ENCODE peak calls at places on chromosome 1, in six cellular contexts. S is CD4-positive, CD25-positive, alpha-beta regulatory T cell; A is substantia nigra; B is right atrium auricular region; V is hepatocyte; K is GM23248. N is an unnamed sample.

GRCh38 chr1:16260814-16261213 is 23.8 kb upstream of the CPLANE2 start:
- DNase-seq in S (no peak), A (no peak), B (no peak), V (no peak), K (peak), N (no peak)

GRCh38 chr1:104380003-104380402 is 630.3 kb downstream of the AMY1C start:
- DNase-seq in S (no peak), A (no peak), B (no peak), V (no peak), K (no peak), N (no peak)

GRCh38 chr1:46203738-46204405 is 738 bp downstream of the LURAP1 start:
- DNase-seq in S (no peak), A (no peak), B (no peak), V (no peak), K (peak), N (no peak)

GRCh38 chr1:236137285-236137852 is 5.0 kb upstream of the GPR137B start:
- DNase-seq in S (no peak), A (no peak), B (no peak), V (no peak), K (peak), N (no peak)

GRCh38 chr1:162670928-162671663 is 38.8 kb downstream of the DDR2 start:
- DNase-seq in S (no peak), A (no peak), B (no peak), V (no peak), K (peak), N (no peak)

GRCh38 chr1:183195146-183195571 is 9.1 kb downstream of the LAMC2 start:
- DNase-seq in S (no peak), A (no peak), B (no peak), V (peak), K (peak), N (peak)

GRCh38 chr1:241717975-241718374 is 65.9 kb downstream of the WDR64 start:
- DNase-seq in S (no peak), A (no peak), B (no peak), V (no peak), K (no peak), N (no peak)

GRCh38 chr1:169047074-169047473 is 59.4 kb upstream of the ATP1B1 start:
- DNase-seq in S (no peak), A (no peak), B (no peak), V (peak), K (no peak), N (no peak)

GRCh38 chr1:204032642-204033235 is 40.2 kb upstream of the SOX13 start:
- DNase-seq in S (no peak), A (no peak), B (no peak), V (peak), K (peak), N (no peak)

GRCh38 chr1:167697667-167698141 is 24.1 kb upstream of the MPZL1 start:
- DNase-seq in S (no peak), A (peak), B (peak), V (no peak), K (no peak), N (no peak)

GRCh38 chr1:179447489-179447888 is 81.7 kb downstream of the AXDND1 start:
- DNase-seq in S (no peak), A (no peak), B (no peak), V (no peak), K (peak), N (no peak)

GRCh38 chr1:184941735-184942134 is 32.6 kb downstream of the NIBAN1 start:
- DNase-seq in S (no peak), A (no peak), B (no peak), V (no peak), K (no peak), N (no peak)

GRCh38 chr1:174023438-174023837 is 1.3 kb upstream of the RC3H1 start:
- DNase-seq in S (no peak), A (no peak), B (no peak), V (peak), K (peak), N (no peak)

GRCh38 chr1:160489513-160490261 is 33.4 kb downstream of the SLAMF6 start:
- DNase-seq in S (no peak), A (no peak), B (no peak), V (no peak), K (no peak), N (no peak)
- H3K27ac ChIP-seq in S (no peak), A (no peak), B (no peak), V (no peak), K (no peak), N (no peak)

DNA sequence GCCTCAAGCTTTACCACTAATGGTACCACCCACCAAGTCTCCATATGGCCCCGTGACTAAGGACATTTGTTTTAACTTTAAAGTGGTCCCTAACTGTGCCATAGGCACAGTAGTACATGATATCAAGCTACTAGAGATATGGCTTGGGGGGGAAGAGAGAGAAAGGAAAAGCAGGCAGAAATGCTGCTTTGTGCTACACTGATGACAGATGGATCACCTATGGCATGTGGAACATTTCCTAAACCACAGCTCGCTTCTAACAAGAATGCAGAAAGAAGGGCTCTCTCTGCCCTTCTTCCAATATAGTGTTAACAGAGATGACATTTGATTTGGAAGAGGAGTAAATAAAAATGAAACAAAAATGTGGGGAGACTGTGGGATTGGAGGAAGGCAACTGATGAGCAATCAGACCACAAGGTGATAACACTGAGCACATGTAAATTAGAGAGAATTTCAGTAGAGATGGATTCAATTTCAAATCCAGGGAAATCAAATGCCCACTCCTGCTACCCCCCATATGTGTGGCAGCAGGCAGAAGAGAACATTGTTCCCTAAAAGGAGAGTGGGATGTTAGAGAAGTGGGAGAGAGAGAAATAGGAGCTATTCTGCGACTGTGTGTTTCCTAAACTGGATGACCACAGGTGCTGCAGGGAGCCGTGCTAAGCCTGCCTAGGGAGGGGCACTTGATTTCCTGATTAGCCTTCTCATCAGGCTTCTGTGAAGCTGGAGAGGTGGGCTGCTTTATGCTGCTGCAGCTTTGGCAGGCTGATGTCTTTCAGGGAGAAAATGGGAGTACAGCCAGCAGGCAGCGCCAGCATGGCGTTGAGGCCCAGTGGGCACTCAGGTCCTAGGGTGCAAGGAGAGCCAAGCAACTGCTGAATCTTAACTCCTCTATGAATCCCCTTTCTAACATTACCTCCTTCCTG is 75.3 kb downstream of the ZNF648 start:
- DNase-seq in S (no peak), A (no peak), B (no peak), V (no peak), K (no peak), N (no peak)
- H3K27ac ChIP-seq in S (no peak), A (no peak), B (no peak), V (no peak), K (no peak), N (no peak)

DNA sequence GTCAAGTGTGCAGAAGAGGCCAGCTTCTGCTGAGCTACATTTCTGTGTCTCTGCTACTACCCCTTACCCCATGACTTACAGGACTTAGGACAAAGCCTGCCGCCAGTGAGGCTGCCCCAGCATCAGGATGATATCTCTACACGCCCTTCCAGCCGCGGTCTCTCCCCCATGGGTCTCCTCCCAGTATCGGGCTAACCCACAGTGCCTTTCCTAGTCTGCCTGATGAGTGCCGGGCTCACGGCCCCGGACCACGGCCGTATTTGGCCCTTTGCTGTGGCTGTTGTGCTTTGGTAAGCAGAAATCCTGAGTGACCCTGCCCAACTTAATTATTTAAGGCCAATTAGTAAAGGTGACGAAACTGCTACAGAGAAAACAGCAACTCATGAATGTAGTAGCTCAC is 123.1 kb upstream of the IFFO2 start:
- DNase-seq in S (no peak), A (no peak), B (no peak), V (no peak), K (no peak), N (no peak)
- H3K27ac ChIP-seq in S (no peak), A (no peak), B (no peak), V (peak), K (no peak), N (peak)

GRCh38 chr1:234975122-234975940 is 153.3 kb downstream of the TOMM20 start:
- DNase-seq in S (no peak), A (no peak), B (no peak), V (peak), K (peak), N (peak)

GRCh38 chr1:234971586-234972297 is 156.9 kb downstream of the TOMM20 start:
- DNase-seq in S (no peak), A (no peak), B (peak), V (peak), K (no peak), N (no peak)

GRCh38 chr1:234975941-234976871 is 152.4 kb downstream of the TOMM20 start:
- DNase-seq in S (no peak), A (no peak), B (peak), V (no peak), K (no peak), N (no peak)

GRCh38 chr1:234972411-234973191 is 156.0 kb downstream of the TOMM20 start:
- DNase-seq in S (no peak), A (no peak), B (peak), V (no peak), K (peak), N (no peak)

GRCh38 chr1:234973426-234974250 is 155.0 kb downstream of the TOMM20 start:
- DNase-seq in S (no peak), A (no peak), B (no peak), V (no peak), K (no peak), N (no peak)
- H3K27ac ChIP-seq in S (no peak), A (no peak), B (peak), V (peak), K (no peak), N (no peak)

DNA sequence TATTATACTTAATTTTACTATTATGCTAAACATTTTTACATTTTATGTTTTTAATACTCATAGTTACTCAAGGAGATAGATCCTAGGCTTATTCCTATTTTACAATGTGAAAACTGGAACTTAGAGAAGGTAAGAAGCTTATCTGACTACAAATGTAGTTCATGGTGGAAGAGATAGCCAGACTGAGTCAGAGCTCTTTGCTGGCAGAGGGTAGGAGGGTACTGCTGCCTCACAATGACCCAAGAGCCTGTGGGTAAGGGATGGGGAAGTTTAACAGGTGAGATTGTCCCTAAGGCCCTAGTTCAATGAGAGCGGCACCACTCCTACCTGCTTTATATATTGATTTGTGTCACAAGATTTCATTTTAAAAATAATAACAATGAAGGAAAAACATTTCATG is 34.1 kb upstream of the NEK7 start:
- DNase-seq in S (no peak), A (no peak), B (no peak), V (no peak), K (peak), N (no peak)
- H3K27ac ChIP-seq in S (no peak), A (no peak), B (peak), V (no peak), K (peak), N (no peak)

N was measured in RWPE1.